ENCODE peak calls at places on chromosomes 11 and 22, in seven cellular contexts. A is endothelial cell, M is IMR-90, P is neural crest cell, G is GM20000, J is H9, Z is foreskin fibroblast. F is an unnamed sample.

GRCh38 chr22:22156716-22157499 is 87.7 kb upstream of the VPREB1 start:
- DNase-seq in A (peak; percentile 57), M (peak; percentile 73), P (peak; percentile 45), G (peak; percentile 79), J (peak; percentile 68), Z (peak; percentile 22), F (no peak)

GRCh38 chr22:21734540-21735197 is 925 bp downstream of the YPEL1 start:
- DNase-seq in A (no peak), M (no peak), P (no peak), G (no peak), J (no peak), Z (no peak), F (no peak)

GRCh38 chr11:67544591-67545242 is 21.5 kb upstream of the CABP2 start:
- DNase-seq in A (no peak), M (no peak), P (no peak), G (no peak), J (no peak), Z (no peak), F (no peak)

GRCh38 chr11:61735391-61735790 is 17.0 kb upstream of the MYRF start:
- DNase-seq in A (no peak), M (no peak), P (no peak), G (no peak), J (no peak), Z (no peak), F (no peak)

GRCh38 chr22:36245805-36246356 is 6.6 kb upstream of the APOL2 start:
- DNase-seq in A (no peak), M (no peak), P (no peak), G (no peak), J (peak; percentile 3), Z (no peak), F (no peak)

GRCh38 chr11:78822931-78823423 is 248.3 kb upstream of the NARS2 start:
- DNase-seq in A (no peak), M (no peak), P (no peak), G (no peak), J (peak; percentile 44), Z (no peak), F (no peak)

GRCh38 chr11:128582496-128583366 is 4.6 kb downstream of the ETS1 start:
- DNase-seq in A (no peak), M (peak; percentile 98), P (no peak), G (no peak), J (peak; percentile 86), Z (peak; percentile 91), F (no peak)

GRCh38 chr22:49921508-49922278 is 3.3 kb downstream of the CRELD2 start:
- DNase-seq in A (no peak), M (no peak), P (no peak), G (no peak), J (no peak), Z (no peak), F (peak; percentile 91)

GRCh38 chr22:42076764-42077485 is 2.6 kb upstream of the SMDT1 start:
- DNase-seq in A (no peak), M (no peak), P (no peak), G (no peak), J (no peak), Z (no peak), F (no peak)

GRCh38 chr11:33606762-33607161 is 93.9 kb downstream of the C11orf91 start:
- DNase-seq in A (no peak), M (no peak), P (no peak), G (no peak), J (no peak), Z (no peak), F (no peak)

GRCh38 chr11:11243790-11244469 is 109.1 kb downstream of the CSNK2A3 start:
- DNase-seq in A (peak; percentile 67), M (no peak), P (peak; percentile 52), G (peak; percentile 34), J (peak; percentile 72), Z (no peak), F (no peak)

GRCh38 chr11:72738199-72739141 is 13.7 kb downstream of the ARAP1 start:
- DNase-seq in A (no peak), M (peak; percentile 33), P (no peak), G (peak; percentile 68), J (no peak), Z (peak; percentile 53), F (no peak)

GRCh38 chr22:50396751-50397370 is 53.7 kb downstream of the PPP6R2 start:
- DNase-seq in A (no peak), M (peak; percentile 20), P (no peak), G (no peak), J (no peak), Z (no peak), F (no peak)

GRCh38 chr11:129862123-129862522 is 33.3 kb downstream of the NFRKB start:
- DNase-seq in A (no peak), M (no peak), P (no peak), G (no peak), J (no peak), Z (no peak), F (no peak)

GRCh38 chr11:26741036-26741435 is 19.2 kb upstream of the SLC5A12 start:
- DNase-seq in A (no peak), M (no peak), P (no peak), G (no peak), J (no peak), Z (peak; percentile 77), F (no peak)

GRCh38 chr11:3723014-3723708 is 52.0 kb upstream of the CHRNA10 start:
- DNase-seq in A (no peak), M (peak; percentile 99), P (no peak), G (no peak), J (no peak), Z (peak; percentile 95), F (no peak)

GRCh38 chr11:2382129-2382517 is 5.0 kb downstream of the CD81 start:
- DNase-seq in A (no peak), M (no peak), P (no peak), G (no peak), J (no peak), Z (no peak), F (no peak)

GRCh38 chr11:2796508-2797180 is 88.9 kb downstream of the CDKN1C start:
- DNase-seq in A (no peak), M (no peak), P (no peak), G (no peak), J (peak; percentile 20), Z (no peak), F (peak; percentile 55)

GRCh38 chr11:128424867-128425285 is 162.5 kb downstream of the ETS1 start:
- DNase-seq in A (no peak), M (peak; percentile 66), P (no peak), G (no peak), J (no peak), Z (no peak), F (no peak)

GRCh38 chr11:69099193-69099592 is 50.5 kb downstream of the TPCN2 start:
- DNase-seq in A (no peak), M (no peak), P (no peak), G (no peak), J (no peak), Z (no peak), F (no peak)

GRCh38 chr11:109193880-109194279 is 228.1 kb upstream of the C11orf87 start:
- DNase-seq in A (no peak), M (no peak), P (no peak), G (no peak), J (no peak), Z (no peak), F (no peak)

GRCh38 chr11:82942376-82942775 is 40.8 kb downstream of the DDIAS start:
- DNase-seq in A (no peak), M (no peak), P (no peak), G (no peak), J (no peak), Z (no peak), F (peak; percentile 58)

GRCh38 chr11:33706961-33707360 is 6.3 kb upstream of the C11orf91 start:
- DNase-seq in A (no peak), M (no peak), P (no peak), G (no peak), J (no peak), Z (no peak), F (no peak)

GRCh38 chr11:121722431-121723256 is 269.9 kb upstream of the SORL1-AS1 start:
- DNase-seq in A (peak; percentile 72), M (peak; percentile 89), P (peak; percentile 62), G (no peak), J (peak; percentile 84), Z (peak; percentile 78), F (no peak)

GRCh38 chr11:123006860-123007542 is 25.4 kb upstream of the BSX start:
- DNase-seq in A (no peak), M (no peak), P (no peak), G (no peak), J (no peak), Z (no peak), F (no peak)

GRCh38 chr22:16954060-16954403 is 54.0 kb downstream of the GAB4 start:
- DNase-seq in A (no peak), M (no peak), P (no peak), G (no peak), J (peak; percentile 5), Z (no peak), F (peak; percentile 32)

GRCh38 chr11:109680127-109680526 is 258.1 kb downstream of the C11orf87 start:
- DNase-seq in A (no peak), M (peak; percentile 18), P (no peak), G (no peak), J (no peak), Z (no peak), F (no peak)

GRCh38 chr11:67437082-67437821 is at the start of gene PTPRCAP:
- DNase-seq in A (no peak), M (no peak), P (no peak), G (peak; percentile 85), J (no peak), Z (no peak), F (peak; percentile 84)

GRCh38 chr11:125869526-125869925 is 17.9 kb upstream of the HYLS1 start:
- DNase-seq in A (no peak), M (no peak), P (no peak), G (no peak), J (no peak), Z (no peak), F (no peak)
- TF ChIP-seq CTCF in A (no peak), M (no peak), P (no peak), G (no peak), J (peak; percentile 19), Z (no peak), F (peak; percentile 35)

GRCh38 chr11:14537134-14537599 is 17.0 kb upstream of the PSMA1 start:
- DNase-seq in A (no peak), M (peak; percentile 15), P (peak; percentile 26), G (peak; percentile 46), J (no peak), Z (no peak), F (no peak)
- TF ChIP-seq CTCF in A (peak; percentile 85), M (peak; percentile 67), P (peak; percentile 83), G (peak; percentile 81), J (peak; percentile 88), Z (peak; percentile 72), F (peak; percentile 85)

GRCh38 chr22:30947163-30947820 is 21.3 kb downstream of the MORC2 start:
- DNase-seq in A (peak; percentile 59), M (no peak), P (peak; percentile 34), G (no peak), J (no peak), Z (no peak), F (no peak)
- TF ChIP-seq CTCF in A (no peak), M (no peak), P (no peak), G (no peak), J (peak; percentile 42), Z (no peak), F (no peak)

DNA sequence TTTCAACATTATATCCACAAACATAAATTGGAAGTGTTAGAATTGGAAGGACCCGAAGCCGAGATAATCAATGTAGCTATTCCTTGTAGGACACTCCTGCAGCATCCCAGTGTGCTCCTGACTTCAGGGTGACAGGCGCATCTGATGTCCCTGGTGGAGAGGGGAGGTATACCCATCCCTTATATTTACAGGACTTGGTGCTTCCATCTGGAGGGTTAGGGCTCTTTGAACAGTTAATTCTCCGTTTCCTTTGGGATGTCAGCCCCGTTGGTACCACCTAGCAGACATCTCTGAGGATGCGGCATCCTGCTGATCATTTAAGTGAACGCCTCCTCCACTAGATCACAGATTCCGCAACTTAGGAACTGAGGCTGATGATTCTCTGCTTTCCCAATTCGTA is 451.3 kb downstream of the OPCML start:
- DNase-seq in A (no peak), M (no peak), P (no peak), G (no peak), J (no peak), Z (no peak), F (no peak)
- TF ChIP-seq CTCF in A (peak; percentile 37), M (no peak), P (peak; percentile 41), G (no peak), J (peak; percentile 55), Z (no peak), F (peak; percentile 25)

F was measured in chondrocyte.